ENCODE peak calls at places on chromosomes 12 and 14, in eight cellular contexts. One of them, this sample, is unnamed.

GRCh38 chr12:14390885-14391530 is 25.5 kb downstream of the ATF7IP start:
- DNase-seq in A673: no peak
- DNase-seq in HS-5: no peak
- DNase-seq in NCI-H1105: no peak
- DNase-seq in cardiac fibroblast: no peak
- DNase-seq in T1000: no peak
- DNase-seq in HTR-8/SVneo: no peak
- DNase-seq in non-pigmented ciliary epithelial cell: no peak
- DNase-seq in this sample: no peak

GRCh38 chr12:62438098-62438692 is 28.4 kb upstream of the MON2 start:
- DNase-seq in HTR-8/SVneo: peak
- DNase-seq in HS-5: no peak
- DNase-seq in T1000: no peak
- DNase-seq in non-pigmented ciliary epithelial cell: peak
- DNase-seq in cardiac fibroblast: peak
- DNase-seq in A673: peak
- DNase-seq in NCI-H1105: no peak
- DNase-seq in this sample: peak

GRCh38 chr14:54854181-54854580 is 48.4 kb downstream of the GCH1 start:
- DNase-seq in non-pigmented ciliary epithelial cell: no peak
- DNase-seq in A673: no peak
- DNase-seq in cardiac fibroblast: no peak
- DNase-seq in NCI-H1105: no peak
- DNase-seq in HS-5: no peak
- DNase-seq in T1000: no peak
- DNase-seq in HTR-8/SVneo: no peak
- DNase-seq in this sample: no peak

GRCh38 chr12:88142610-88142991 is 494 bp downstream of the TMTC3 start:
- DNase-seq in cardiac fibroblast: no peak
- DNase-seq in T1000: peak
- DNase-seq in HS-5: no peak
- DNase-seq in HTR-8/SVneo: no peak
- DNase-seq in non-pigmented ciliary epithelial cell: no peak
- DNase-seq in A673: peak
- DNase-seq in NCI-H1105: no peak
- DNase-seq in this sample: no peak

GRCh38 chr14:34692348-34692747 is 22.0 kb downstream of the CFL2 start:
- DNase-seq in T1000: no peak
- DNase-seq in HS-5: no peak
- DNase-seq in non-pigmented ciliary epithelial cell: no peak
- DNase-seq in A673: peak
- DNase-seq in NCI-H1105: no peak
- DNase-seq in cardiac fibroblast: no peak
- DNase-seq in HTR-8/SVneo: no peak
- DNase-seq in this sample: no peak

GRCh38 chr12:67268335-67268895 is 743 bp upstream of the CAND1 start:
- DNase-seq in non-pigmented ciliary epithelial cell: peak
- DNase-seq in cardiac fibroblast: peak
- DNase-seq in HTR-8/SVneo: peak
- DNase-seq in HS-5: peak
- DNase-seq in A673: peak
- DNase-seq in T1000: peak
- DNase-seq in NCI-H1105: peak
- DNase-seq in this sample: peak

GRCh38 chr12:6607751-6608591 is 792 bp upstream of the CHD4 start:
- DNase-seq in non-pigmented ciliary epithelial cell: no peak
- DNase-seq in HTR-8/SVneo: peak
- DNase-seq in NCI-H1105: peak
- DNase-seq in T1000: peak
- DNase-seq in cardiac fibroblast: peak
- DNase-seq in HS-5: peak
- DNase-seq in A673: peak
- DNase-seq in this sample: peak

GRCh38 chr14:97854918-97855317 is 1057.7 kb downstream of the VRK1 start:
- DNase-seq in cardiac fibroblast: no peak
- DNase-seq in non-pigmented ciliary epithelial cell: no peak
- DNase-seq in T1000: no peak
- DNase-seq in A673: no peak
- DNase-seq in HS-5: no peak
- DNase-seq in NCI-H1105: no peak
- DNase-seq in HTR-8/SVneo: no peak
- DNase-seq in this sample: no peak

GRCh38 chr14:67694791-67695393 is 672 bp downstream of the RDH11 start:
- DNase-seq in NCI-H1105: peak
- DNase-seq in A673: peak
- DNase-seq in T1000: peak
- DNase-seq in non-pigmented ciliary epithelial cell: peak
- DNase-seq in HTR-8/SVneo: peak
- DNase-seq in HS-5: peak
- DNase-seq in cardiac fibroblast: peak
- DNase-seq in this sample: peak

GRCh38 chr12:124774462-124775167 is 89.0 kb downstream of the SCARB1 start:
- DNase-seq in T1000: peak
- DNase-seq in A673: peak
- DNase-seq in HTR-8/SVneo: no peak
- DNase-seq in NCI-H1105: no peak
- DNase-seq in cardiac fibroblast: peak
- DNase-seq in non-pigmented ciliary epithelial cell: peak
- DNase-seq in HS-5: peak
- DNase-seq in this sample: peak

GRCh38 chr12:46455648-46456352 is 83.2 kb upstream of the SLC38A2 start:
- DNase-seq in non-pigmented ciliary epithelial cell: no peak
- DNase-seq in cardiac fibroblast: peak
- DNase-seq in T1000: no peak
- DNase-seq in HS-5: no peak
- DNase-seq in NCI-H1105: no peak
- DNase-seq in HTR-8/SVneo: no peak
- DNase-seq in A673: no peak
- DNase-seq in this sample: no peak

GRCh38 chr14:102630405-102630804 is 38.0 kb downstream of the RCOR1 start:
- DNase-seq in HTR-8/SVneo: no peak
- DNase-seq in T1000: no peak
- DNase-seq in HS-5: no peak
- DNase-seq in non-pigmented ciliary epithelial cell: no peak
- DNase-seq in A673: no peak
- DNase-seq in cardiac fibroblast: no peak
- DNase-seq in NCI-H1105: no peak
- DNase-seq in this sample: no peak

GRCh38 chr14:104382361-104383087 is 197.0 kb upstream of the C14orf180 start:
- DNase-seq in A673: no peak
- DNase-seq in non-pigmented ciliary epithelial cell: no peak
- DNase-seq in NCI-H1105: no peak
- DNase-seq in HS-5: no peak
- DNase-seq in HTR-8/SVneo: no peak
- DNase-seq in T1000: no peak
- DNase-seq in cardiac fibroblast: no peak
- DNase-seq in this sample: no peak